ENCODE peak calls at places on chromosomes 4 and X, in six cellular contexts. E is neuronal stem cell, U is fibroblast of lung, H is neural progenitor cell, O is GM12878, M is GM23338. Y is an unnamed sample.

GRCh38 chrX:9948406-9948805 is 18.8 kb upstream of the CLDN34 start:
- DNase-seq in E (no peak), U (peak), H (no peak), O (no peak), M (no peak), Y (no peak)

GRCh38 chr4:181143241-181143854 is 1099.9 kb upstream of the TENM3 start:
- DNase-seq in E (peak), U (peak), H (peak), O (peak), M (peak), Y (peak)

GRCh38 chrX:130669233-130669632 is 233.8 kb downstream of the ENOX2 start:
- DNase-seq in E (no peak), U (peak), H (no peak), O (no peak), M (no peak), Y (no peak)

GRCh38 chrX:64394874-64395567 is at the start of gene MTMR8:
- DNase-seq in E (peak), U (peak), H (peak), O (peak), M (peak), Y (peak)

GRCh38 chrX:118115948-118116307 is 682 bp downstream of the KLHL13 start:
- DNase-seq in E (no peak), U (no peak), H (peak), O (no peak), M (no peak), Y (no peak)

GRCh38 chrX:63934791-63935190 is 149.8 kb upstream of the ARHGEF9 start:
- DNase-seq in E (no peak), U (no peak), H (peak), O (no peak), M (peak), Y (no peak)

GRCh38 chr4:121741751-121742150 is 23.2 kb downstream of the SMIM43 start:
- DNase-seq in E (no peak), U (peak), H (no peak), O (no peak), M (no peak), Y (no peak)

GRCh38 chrX:124239911-124240310 is 92.5 kb upstream of the TEX13D start:
- DNase-seq in E (no peak), U (no peak), H (no peak), O (peak), M (no peak), Y (no peak)

GRCh38 chr4:46146993-46147392 is 23.1 kb upstream of the GABRG1 start:
- DNase-seq in E (no peak), U (no peak), H (no peak), O (no peak), M (peak), Y (no peak)

GRCh38 chr4:181272427-181272826 is 970.8 kb upstream of the TENM3 start:
- DNase-seq in E (no peak), U (no peak), H (no peak), O (no peak), M (no peak), Y (no peak)

GRCh38 chrX:42070866-42071265 is 147.5 kb upstream of the CASK start:
- DNase-seq in E (no peak), U (no peak), H (no peak), O (no peak), M (no peak), Y (no peak)

GRCh38 chr4:7186081-7186480 is 6.3 kb upstream of the SORCS2 start:
- DNase-seq in E (no peak), U (no peak), H (peak), O (no peak), M (peak), Y (peak)

GRCh38 chr4:1452431-1453051 is 46.3 kb upstream of the NKX1-1 start:
- DNase-seq in E (no peak), U (no peak), H (no peak), O (no peak), M (no peak), Y (no peak)

GRCh38 chr4:11743236-11743635 is 314.5 kb upstream of the HS3ST1 start:
- DNase-seq in E (no peak), U (peak), H (no peak), O (no peak), M (no peak), Y (no peak)

GRCh38 chr4:79213040-79213439 is 112.8 kb downstream of the NAA11 start:
- DNase-seq in E (no peak), U (no peak), H (no peak), O (no peak), M (no peak), Y (no peak)

GRCh38 chr4:42150653-42151567 is 1.5 kb downstream of the BEND4 start:
- DNase-seq in E (peak), U (no peak), H (peak), O (no peak), M (peak), Y (peak)

GRCh38 chrX:2484232-2484631 is 16.5 kb downstream of the DHRSX start:
- DNase-seq in E (no peak), U (peak), H (no peak), O (no peak), M (no peak), Y (no peak)

GRCh38 chr4:182973421-182974340 is 56.5 kb upstream of the DCTD start:
- DNase-seq in E (no peak), U (peak), H (no peak), O (no peak), M (peak), Y (no peak)

GRCh38 chr4:182143086-182143821 is 99.9 kb upstream of the TENM3 start:
- DNase-seq in E (peak), U (peak), H (peak), O (no peak), M (peak), Y (no peak)

GRCh38 chr4:165970703-165971420 is 97.8 kb downstream of the TLL1 start:
- DNase-seq in E (no peak), U (no peak), H (no peak), O (no peak), M (no peak), Y (no peak)

GRCh38 chr4:173457893-173458292 is 59.0 kb upstream of the SCRG1 start:
- DNase-seq in E (no peak), U (no peak), H (peak), O (no peak), M (no peak), Y (no peak)

GRCh38 chr4:67020079-67020807 is 525.1 kb downstream of the CENPC start:
- DNase-seq in E (no peak), U (no peak), H (no peak), O (no peak), M (peak), Y (no peak)

GRCh38 chr4:92387459-92388069 is 83.8 kb downstream of the GRID2 start:
- DNase-seq in E (peak), U (peak), H (peak), O (peak), M (peak), Y (peak)

GRCh38 chrX:131746491-131746968 is 202.7 kb downstream of the OR13H1 start:
- DNase-seq in E (no peak), U (no peak), H (no peak), O (peak), M (no peak), Y (peak)

GRCh38 chrX:39975094-39975865 is 122.5 kb downstream of the BCOR start:
- DNase-seq in E (no peak), U (no peak), H (no peak), O (no peak), M (no peak), Y (no peak)

GRCh38 chr4:25925486-25926201 is 11.6 kb downstream of the SMIM20 start:
- DNase-seq in E (no peak), U (peak), H (peak), O (no peak), M (peak), Y (peak)

DNA sequence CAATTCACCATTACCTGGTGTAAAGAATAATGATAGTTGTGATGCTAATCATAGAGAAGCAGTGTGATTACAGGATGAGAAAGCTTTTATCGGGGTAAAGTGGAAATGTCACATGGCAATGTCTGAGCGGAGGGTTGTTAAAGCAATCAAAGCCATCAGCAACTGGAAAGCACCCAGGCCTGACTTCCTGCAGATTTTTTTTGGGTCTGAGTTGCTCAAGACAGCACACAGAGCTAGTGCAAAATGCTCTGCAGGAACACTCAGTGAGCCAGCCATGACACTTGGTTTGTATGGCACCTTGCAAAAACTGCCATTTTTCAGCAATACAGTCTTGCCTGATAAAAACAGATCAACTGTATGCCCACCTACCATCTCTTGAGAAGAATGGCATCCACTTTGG is 152.9 kb downstream of the COL4A6 start:
- DNase-seq in E (no peak), U (no peak), H (no peak), O (no peak), M (no peak), Y (no peak)
- H3K4me2 ChIP-seq in E (no peak), U (no peak), H (no peak), O (no peak), M (no peak), Y (no peak)

GRCh38 chrX:153688900-153689590 is 1.3 kb downstream of the SLC6A8 start:
- DNase-seq in E (no peak), U (peak), H (peak), O (no peak), M (no peak), Y (no peak)
- H3K4me2 ChIP-seq in E (peak), U (no peak), H (peak), O (no peak), M (peak), Y (no peak)

GRCh38 chr4:137524642-137525384 is 7.5 kb downstream of the PCDH18 start:
- DNase-seq in E (no peak), U (peak), H (no peak), O (no peak), M (no peak), Y (no peak)
- H3K4me2 ChIP-seq in E (no peak), U (peak), H (peak), O (no peak), M (no peak), Y (no peak)

GRCh38 chr4:86592553-86593249 is 1.4 kb upstream of the PTPN13 start:
- DNase-seq in E (no peak), U (no peak), H (peak), O (no peak), M (no peak), Y (no peak)
- H3K4me2 ChIP-seq in E (peak), U (peak), H (peak), O (no peak), M (peak), Y (no peak)

GRCh38 chr4:186685744-186686143 is 37.9 kb downstream of the FAT1 start:
- DNase-seq in E (no peak), U (peak), H (no peak), O (no peak), M (peak), Y (no peak)
- H3K4me2 ChIP-seq in E (no peak), U (peak), H (peak), O (no peak), M (peak), Y (no peak)

GRCh38 chr4:139532951-139533350 is 23.1 kb downstream of the SETD7 start:
- DNase-seq in E (no peak), U (no peak), H (no peak), O (no peak), M (no peak), Y (no peak)

GRCh38 chr4:139535852-139536234 is 20.2 kb downstream of the SETD7 start:
- DNase-seq in E (no peak), U (peak), H (no peak), O (no peak), M (no peak), Y (no peak)

GRCh38 chr4:139534287-139534950 is 21.6 kb downstream of the SETD7 start:
- DNase-seq in E (no peak), U (no peak), H (no peak), O (no peak), M (no peak), Y (no peak)

GRCh38 chr4:139537292-139537691 is 18.7 kb downstream of the SETD7 start:
- DNase-seq in E (no peak), U (no peak), H (no peak), O (no peak), M (no peak), Y (no peak)

DNA sequence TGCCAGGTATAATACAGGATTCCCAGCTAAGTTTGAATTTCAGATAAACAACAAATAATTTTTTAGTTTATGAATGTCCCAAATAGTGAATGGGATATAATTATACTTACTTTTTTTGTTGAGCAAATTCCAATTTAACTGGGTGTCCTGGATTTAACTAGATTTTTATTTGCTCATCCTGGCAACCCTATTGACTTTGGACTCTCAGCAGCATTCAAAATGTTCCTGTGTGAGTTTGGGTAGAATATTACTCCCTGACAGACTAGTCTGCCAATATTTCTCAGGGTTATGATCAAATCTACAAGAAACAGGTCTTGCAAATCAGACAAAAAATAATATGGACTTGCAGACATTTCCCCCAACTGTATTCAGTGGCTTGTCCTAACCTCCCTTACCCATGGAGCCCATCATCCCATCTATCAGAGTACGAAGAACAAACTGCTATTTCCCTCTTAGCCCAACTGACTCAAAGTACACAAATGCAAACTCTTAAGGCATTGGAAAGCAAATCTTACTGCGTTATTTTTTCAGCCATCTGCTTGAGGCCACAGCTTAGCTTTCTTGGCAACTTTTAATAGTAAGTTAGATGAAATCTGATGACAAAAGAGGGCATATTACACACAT is 20.7 kb downstream of the SETD7 start:
- DNase-seq in E (no peak), U (peak), H (no peak), O (no peak), M (no peak), Y (no peak)
- H3K4me2 ChIP-seq in E (no peak), U (no peak), H (no peak), O (no peak), M (no peak), Y (no peak)

DNA sequence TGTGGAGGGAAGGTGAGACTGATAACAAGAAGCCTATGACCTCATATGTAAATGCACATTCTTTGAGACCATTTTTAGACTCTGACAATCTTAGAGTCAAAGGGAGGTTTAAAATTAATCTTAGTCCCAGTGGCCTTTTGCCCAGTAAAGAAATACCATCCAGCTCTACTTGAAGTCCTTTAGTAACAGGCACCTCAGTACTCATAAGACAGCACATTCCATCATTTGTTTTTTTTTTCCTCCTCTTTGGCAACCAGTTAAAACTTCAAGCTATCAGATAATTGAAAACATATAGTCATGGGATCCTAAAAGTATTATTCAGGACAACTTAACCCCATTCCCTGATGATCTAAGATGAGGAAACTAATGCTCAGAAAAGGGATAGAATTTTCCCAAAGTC is 4.6 kb downstream of the EDA2R start:
- DNase-seq in E (no peak), U (no peak), H (no peak), O (no peak), M (no peak), Y (no peak)
- H3K4me2 ChIP-seq in E (no peak), U (no peak), H (no peak), O (peak), M (no peak), Y (no peak)

GRCh38 chrX:68440940-68441339 is 7.6 kb upstream of the OPHN1 start:
- DNase-seq in E (no peak), U (peak), H (no peak), O (no peak), M (no peak), Y (no peak)
- H3K4me2 ChIP-seq in E (no peak), U (no peak), H (no peak), O (no peak), M (no peak), Y (no peak)